ENCODE peak calls at places on chromosomes 2 and 18, in seven cellular contexts. V is HCT116, Y is transverse colon, J is Panc1, E is endothelial cell of umbilical vein, C is GM23338, G is spleen. X is an unnamed sample.
A peak's percentile ranks its signal among the peaks of the same experiment; 100 is the strongest.

GRCh38 chr18:59070181-59070912 is 69.3 kb upstream of the SEC11C start:
- DNase-seq in G (peak; percentile 91), E (peak; percentile 78), V (peak; percentile 77), Y (peak; percentile 87), C (peak; percentile 99), J (peak; percentile 51), X (peak; percentile 88)

GRCh38 chr2:159034728-159035127 is 66.3 kb downstream of the TANC1 start:
- DNase-seq in V (no peak), G (no peak), J (no peak), C (no peak), Y (no peak), E (no peak), X (no peak)

GRCh38 chr2:127570282-127571250 is 35.1 kb downstream of the MYO7B start:
- DNase-seq in C (no peak), G (peak; percentile 67), E (no peak), Y (no peak), V (no peak), J (no peak), X (peak; percentile 1)

GRCh38 chr2:217948341-217948791 is 54.4 kb downstream of the TNS1 start:
- DNase-seq in E (no peak), G (peak; percentile 67), Y (no peak), C (no peak), V (no peak), J (no peak), X (no peak)

GRCh38 chr18:28003451-28003850 is 173.5 kb downstream of the CDH2 start:
- DNase-seq in E (peak; percentile 83), V (no peak), G (no peak), Y (no peak), C (no peak), J (no peak), X (no peak)

GRCh38 chr18:65941482-65941881 is 190.7 kb downstream of the CDH7 start:
- DNase-seq in G (no peak), Y (no peak), V (no peak), E (no peak), C (no peak), J (no peak), X (no peak)

GRCh38 chr2:124836415-124836814 is 811.3 kb downstream of the CNTNAP5 start:
- DNase-seq in Y (no peak), G (no peak), J (no peak), C (no peak), V (no peak), E (no peak), X (no peak)

GRCh38 chr2:68377137-68377780 is 12.2 kb downstream of the PLEK start:
- DNase-seq in C (no peak), E (no peak), V (no peak), Y (no peak), J (no peak), G (no peak), X (no peak)

GRCh38 chr2:26559556-26559955 is 81.6 kb downstream of the CIB4 start:
- DNase-seq in E (no peak), V (no peak), G (peak; percentile 30), Y (no peak), J (no peak), C (peak; percentile 62), X (no peak)

GRCh38 chr2:240820607-240821428 is 799 bp upstream of the KIF1A start:
- DNase-seq in V (no peak), E (no peak), C (peak; percentile 83), G (peak; percentile 64), J (no peak), Y (no peak), X (peak; percentile 24)

GRCh38 chr2:229282758-229283546 is 11.9 kb upstream of the PID1 start:
- DNase-seq in V (no peak), C (no peak), Y (peak; percentile 23), G (no peak), E (no peak), J (no peak), X (peak; percentile 34)

GRCh38 chr2:206971805-206972204 is 32.5 kb downstream of the CPO start:
- DNase-seq in J (no peak), G (no peak), V (no peak), Y (peak; percentile 13), E (no peak), C (no peak), X (no peak)

GRCh38 chr2:3151153-3151918 is 226.3 kb downstream of the EIPR1 start:
- DNase-seq in G (no peak), Y (no peak), V (no peak), C (no peak), E (no peak), J (no peak), X (no peak)

GRCh38 chr2:24353933-24354332 is 6.4 kb downstream of the ITSN2 start:
- DNase-seq in C (no peak), G (no peak), Y (no peak), V (no peak), E (no peak), J (no peak), X (no peak)

GRCh38 chr2:150449856-150450255 is 37.6 kb downstream of the RND3 start:
- DNase-seq in Y (no peak), E (peak; percentile 41), C (no peak), V (no peak), G (no peak), J (no peak), X (no peak)

GRCh38 chr18:21453512-21453862 is 147.0 kb downstream of the ESCO1 start:
- DNase-seq in V (no peak), J (no peak), G (no peak), Y (no peak), E (no peak), C (no peak), X (no peak)

GRCh38 chr2:20985061-20985460 is 58.8 kb downstream of the APOB start:
- DNase-seq in G (no peak), C (peak; percentile 47), V (no peak), J (no peak), Y (no peak), E (no peak), X (no peak)

GRCh38 chr18:8299054-8299708 is 310.1 kb upstream of the RAB12 start:
- DNase-seq in Y (no peak), E (no peak), J (no peak), C (no peak), G (no peak), V (no peak), X (no peak)

GRCh38 chr2:143469323-143469722 is 340.1 kb downstream of the ARHGAP15 start:
- DNase-seq in E (no peak), V (no peak), G (no peak), C (no peak), Y (no peak), J (no peak), X (no peak)

GRCh38 chr2:219182331-219183150 is 4.5 kb downstream of the RETREG2 start:
- DNase-seq in J (no peak), V (no peak), Y (peak; percentile 61), E (no peak), C (no peak), G (peak; percentile 84), X (no peak)

GRCh38 chr2:219183151-219183757 is 5.2 kb downstream of the RETREG2 start:
- DNase-seq in E (no peak), J (no peak), C (no peak), G (no peak), V (no peak), Y (peak; percentile 38), X (no peak)

GRCh38 chr2:219179601-219180465 is 1.8 kb downstream of the RETREG2 start:
- DNase-seq in J (no peak), E (no peak), V (no peak), G (no peak), C (no peak), Y (no peak), X (no peak)

GRCh38 chr2:219180961-219181360 is 2.9 kb downstream of the RETREG2 start:
- DNase-seq in J (no peak), Y (no peak), G (no peak), V (no peak), E (no peak), C (no peak), X (no peak)

DNA sequence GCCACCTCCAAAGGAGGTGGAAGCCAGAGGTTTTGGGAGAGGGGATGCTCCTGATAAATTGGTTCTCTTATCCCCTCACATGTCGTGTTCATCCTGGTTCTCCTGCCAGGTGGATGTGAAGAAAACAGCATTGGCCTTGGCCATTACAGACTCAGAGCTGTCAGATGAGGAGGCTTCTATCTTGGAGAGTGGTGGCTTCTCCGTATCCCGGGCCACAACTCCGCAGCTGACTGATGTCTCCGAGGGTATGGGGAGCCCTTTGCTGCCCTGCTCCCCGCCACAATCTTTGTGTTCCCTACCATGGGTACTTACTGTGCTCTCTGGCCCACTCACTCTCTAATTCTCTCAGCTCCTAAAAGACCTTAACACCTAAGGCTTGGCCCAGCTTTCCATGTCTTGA is 3.5 kb downstream of the RETREG2 start:
- DNase-seq in J (no peak), E (no peak), C (no peak), G (no peak), Y (no peak), V (no peak), X (no peak)
- TF ChIP-seq POLR2AphosphoS5 in J (no peak), E (no peak), C (no peak), G (no peak), Y (no peak), V (no peak), X (no peak)

DNA sequence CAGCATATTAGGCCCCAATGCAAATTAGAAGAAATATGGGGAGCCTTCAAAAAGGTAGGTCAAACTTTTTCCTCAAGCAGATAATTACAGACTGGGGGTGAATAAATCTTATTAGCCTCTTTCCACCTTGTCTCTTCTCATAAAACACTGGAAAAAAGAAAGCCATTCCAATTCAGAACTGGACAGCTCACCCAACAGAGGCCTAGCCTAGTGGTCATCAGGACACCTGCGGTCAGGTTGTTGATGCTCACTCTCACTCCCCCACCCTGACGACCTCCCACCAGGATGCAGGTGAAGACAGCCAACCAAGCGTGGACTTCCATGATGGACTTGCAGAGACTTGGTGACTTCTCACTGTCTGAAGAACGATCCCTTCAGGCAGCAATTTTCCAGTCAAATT is 207.1 kb downstream of the ALK start:
- DNase-seq in V (no peak), C (peak; percentile 10), J (no peak), G (no peak), E (no peak), Y (no peak), X (no peak)
- TF ChIP-seq CTCF in V (no peak), C (no peak), J (no peak), G (no peak), E (no peak), Y (no peak), X (no peak)

DNA sequence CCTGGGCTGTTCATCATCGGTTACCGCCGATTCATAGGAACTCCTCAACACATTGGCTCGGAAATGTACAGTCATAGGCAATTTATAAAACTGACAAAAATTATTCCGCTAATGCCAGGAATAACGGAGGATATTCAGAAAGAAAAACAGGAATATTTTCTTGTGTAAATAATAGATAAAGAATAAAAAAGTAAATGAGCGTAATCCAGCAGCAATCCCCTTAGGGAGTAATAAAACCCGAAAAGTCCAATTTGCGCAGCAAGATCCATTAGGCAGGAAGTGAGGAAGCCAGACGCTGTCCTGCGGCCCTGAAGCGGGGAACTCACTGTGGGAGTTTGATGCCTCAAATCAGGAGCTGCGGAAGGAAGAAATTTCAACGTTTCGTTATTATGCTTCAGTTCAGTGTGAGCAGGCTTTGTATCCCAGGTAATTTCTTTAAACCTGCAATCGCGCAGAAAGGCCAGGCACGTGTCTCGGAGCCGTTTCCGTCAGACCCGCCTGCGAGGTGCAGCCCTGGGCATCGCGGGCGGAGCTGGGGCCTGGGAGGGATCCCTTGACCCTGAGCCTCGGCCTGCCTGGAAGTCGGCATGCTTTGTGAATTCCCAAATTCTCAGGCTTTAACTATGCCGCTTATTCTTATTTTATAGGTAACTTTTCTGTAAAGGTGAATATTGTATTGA is 180.9 kb upstream of the ALKAL2 start:
- DNase-seq in C (peak; percentile 70), V (no peak), E (no peak), G (no peak), J (no peak), Y (no peak), X (no peak)
- H3K4me3 ChIP-seq in C (peak overlapping the region; percentile 66), V (no peak overlapping the region), E (no peak overlapping the region), G (peak overlapping the region; percentile 28), J (no peak overlapping the region), Y (no peak overlapping the region), X (no peak overlapping the region)

GRCh38 chr2:222651721-222652420 is 4.0 kb downstream of the FARSB start:
- DNase-seq in V (no peak), E (no peak), Y (no peak), C (no peak), G (no peak), J (no peak), X (no peak)
- TF ChIP-seq POLR2AphosphoS5 in V (no peak), E (no peak), Y (no peak), C (no peak), G (no peak), J (no peak), X (no peak)

X was measured in stomach.